ENCODE peak calls at places on chromosomes 11 and 22, in five cellular contexts. R is Panc1, O is transverse colon, X is GM23338, C is sigmoid colon. M is an unnamed sample. For H3K36me3, the result is how much of the 10 kb centered on the place peaks cover.

GRCh38 chr11:1436468-1437030 is 46.8 kb downstream of the BRSK2 start:
- DNase-seq in R (no peak), O (no peak), X (peak), C (no peak), M (no peak)

GRCh38 chr11:78216571-78217287 is 28.0 kb downstream of the USP35 start:
- DNase-seq in R (no peak), O (no peak), X (no peak), C (no peak), M (no peak)

GRCh38 chr22:17921871-17922821 is 102.2 kb downstream of the MICAL3 start:
- DNase-seq in R (no peak), O (peak), X (peak), C (no peak), M (peak)

GRCh38 chr11:85826096-85826855 is 15.3 kb upstream of the SYTL2 start:
- DNase-seq in R (no peak), O (peak), X (peak), C (no peak), M (no peak)

GRCh38 chr11:94851864-94852581 is 83.9 kb downstream of the AMOTL1 start:
- DNase-seq in R (no peak), O (no peak), X (no peak), C (no peak), M (peak)

GRCh38 chr22:33746501-33746928 is 173.8 kb downstream of the LARGE1 start:
- DNase-seq in R (no peak), O (no peak), X (no peak), C (no peak), M (no peak)

GRCh38 chr11:62458212-62459002 is 39.6 kb downstream of the SCGB1A1 start:
- DNase-seq in R (no peak), O (no peak), X (no peak), C (no peak), M (no peak)

GRCh38 chr11:77115181-77115611 is 12.6 kb downstream of the OMP start:
- DNase-seq in R (no peak), O (no peak), X (peak), C (no peak), M (no peak)

GRCh38 chr11:34234086-34234740 is 123.6 kb downstream of the ABTB2 start:
- DNase-seq in R (no peak), O (peak), X (peak), C (no peak), M (peak)

GRCh38 chr11:73295259-73295995 is 12.6 kb upstream of the ARHGEF17 start:
- DNase-seq in R (peak), O (peak), X (peak), C (no peak), M (peak)

GRCh38 chr11:31763296-31763695 is 47.8 kb downstream of the PAX6 start:
- DNase-seq in R (no peak), O (no peak), X (peak), C (no peak), M (no peak)

GRCh38 chr11:87076874-87077429 is 39.2 kb downstream of the TMEM135 start:
- DNase-seq in R (no peak), O (no peak), X (no peak), C (no peak), M (no peak)

GRCh38 chr11:125069008-125069407 is 5.9 kb downstream of the SLC37A2 start:
- DNase-seq in R (no peak), O (no peak), X (no peak), C (no peak), M (no peak)

GRCh38 chr11:45262900-45263299 is 23.2 kb downstream of the SYT13 start:
- DNase-seq in R (no peak), O (peak), X (no peak), C (no peak), M (no peak)

GRCh38 chr11:119797137-119797611 is 68.2 kb upstream of the NECTIN1 start:
- DNase-seq in R (no peak), O (no peak), X (peak), C (no peak), M (no peak)
- TF ChIP-seq POLR2AphosphoS5 in R (no peak), O (no peak), X (no peak), C (no peak), M (no peak)

DNA sequence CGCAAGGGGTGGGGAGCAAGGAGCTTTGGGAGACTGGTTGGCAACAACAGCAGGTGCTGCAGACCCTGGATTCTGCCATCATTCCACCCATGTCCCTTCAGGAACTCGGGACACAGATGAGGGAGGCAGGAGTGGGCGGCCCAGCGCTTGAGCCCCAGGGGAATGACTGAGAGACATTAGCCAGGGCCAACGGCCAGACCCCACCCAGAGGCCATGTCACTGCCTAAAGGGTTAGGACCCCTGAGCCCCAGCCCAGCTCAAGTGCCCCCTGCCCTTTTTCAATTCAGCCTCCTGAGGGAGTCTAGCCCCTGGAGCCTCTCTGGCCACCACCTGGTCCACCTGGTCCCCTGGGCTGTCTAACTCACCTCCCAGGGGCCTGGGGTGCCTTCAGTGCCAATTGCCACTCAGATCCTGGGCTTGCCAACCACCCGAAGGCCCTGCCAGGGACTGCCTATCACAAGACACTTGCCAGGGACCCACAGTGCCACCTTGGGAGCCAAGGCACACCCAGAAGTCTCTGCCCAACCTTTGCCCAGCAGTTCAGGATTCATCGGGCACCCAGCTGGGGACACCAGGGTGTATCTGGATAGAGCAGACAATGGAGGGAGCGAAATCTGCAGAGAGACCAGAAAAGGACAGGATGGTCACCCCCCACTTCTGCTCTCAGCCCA is 16.6 kb downstream of the MFNG start:
- DNase-seq in R (no peak), O (no peak), X (no peak), C (no peak), M (no peak)
- H3K36me3 ChIP-seq in R (under half), O (under half), X (under half), C (under half), M (under half)

GRCh38 chr11:98230678-98231077 is 790.1 kb upstream of the CNTN5 start:
- DNase-seq in R (no peak), O (no peak), X (no peak), C (no peak), M (no peak)
- H3K27ac ChIP-seq in R (no peak), O (no peak), X (no peak), C (no peak), M (no peak)

DNA sequence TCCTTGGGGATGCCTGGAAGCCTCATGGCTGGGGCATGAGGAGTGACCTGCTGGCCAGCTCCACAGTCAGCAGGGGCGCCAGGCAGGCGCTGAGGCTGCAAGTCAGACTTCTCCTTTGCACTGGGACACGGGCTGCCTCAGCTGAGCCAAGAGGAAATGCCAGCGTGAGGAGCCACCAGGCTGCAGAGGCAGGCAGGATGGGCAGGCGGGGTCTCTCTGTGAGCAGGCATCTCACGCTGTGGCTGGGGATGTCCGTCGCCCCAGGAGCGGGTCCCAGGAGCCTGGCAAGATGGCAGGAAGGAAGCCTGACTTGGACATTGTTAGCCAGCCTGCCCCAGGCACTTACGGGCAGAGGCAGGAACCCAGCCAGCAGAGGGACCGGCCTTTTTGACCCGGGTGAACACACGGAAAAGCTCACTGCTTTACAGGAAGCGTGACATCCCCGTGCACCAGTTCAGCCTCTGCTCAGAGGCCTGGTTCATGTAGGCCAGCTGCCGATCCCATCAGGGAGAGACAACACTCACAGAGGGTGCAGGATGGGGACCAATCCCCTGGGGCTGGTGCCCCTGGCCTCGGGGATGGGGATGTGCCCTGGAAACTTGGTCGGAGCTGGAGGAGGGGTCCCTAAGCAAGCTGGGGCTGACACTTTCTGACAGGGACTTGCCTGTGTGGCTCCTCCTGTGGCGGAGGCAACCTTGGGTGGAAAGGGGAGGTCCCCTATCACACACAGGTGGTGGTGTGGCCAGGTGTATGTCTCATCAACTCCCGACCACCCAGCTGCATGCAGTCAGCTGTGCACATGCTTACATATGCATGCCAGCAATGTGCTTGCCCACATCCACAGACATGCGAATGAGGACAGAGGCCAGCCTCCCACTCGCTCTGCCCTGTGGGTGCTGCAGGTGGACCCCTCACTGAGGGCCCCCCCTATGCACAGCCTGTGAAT is 10.0 kb downstream of the GNB1L start:
- DNase-seq in R (no peak), O (no peak), X (no peak), C (peak), M (peak)
- TF ChIP-seq POLR2AphosphoS5 in R (no peak), O (no peak), X (no peak), C (no peak), M (peak)

DNA sequence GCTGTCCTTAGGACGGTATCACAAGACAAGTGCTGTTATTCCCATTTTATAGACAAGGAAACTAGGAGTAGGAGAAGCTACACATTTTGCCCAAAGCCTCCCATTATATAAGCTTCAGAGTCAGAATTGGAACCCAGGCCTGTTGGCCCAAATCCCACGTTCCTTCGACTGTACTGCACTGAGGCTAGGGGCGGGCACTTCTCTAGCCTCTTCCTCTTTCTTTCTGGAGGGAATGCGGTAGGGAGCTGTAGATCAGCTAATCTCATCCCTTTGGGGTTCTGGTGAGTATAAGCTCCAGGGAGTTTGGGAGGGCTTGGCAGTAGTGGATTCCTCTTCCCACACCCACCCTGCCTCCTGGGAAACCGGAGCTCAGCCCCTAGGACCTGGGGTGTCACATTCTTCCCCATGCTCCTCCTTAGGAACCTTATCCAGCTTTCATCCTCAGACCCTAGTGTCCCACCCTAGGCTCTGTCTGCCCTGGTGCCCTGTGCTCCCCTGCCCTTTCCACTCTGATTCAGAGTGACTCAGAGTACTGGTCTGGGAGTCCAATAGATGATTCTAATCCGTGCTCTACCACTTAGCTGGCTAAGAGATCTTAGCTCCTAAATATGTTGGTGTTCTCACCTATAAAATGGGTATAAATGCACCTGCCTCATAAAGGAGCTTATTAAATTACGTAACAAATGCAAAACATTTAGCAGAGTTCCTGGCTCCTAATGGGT is 29.3 kb downstream of the PHLDB1 start:
- DNase-seq in R (no peak), O (no peak), X (no peak), C (no peak), M (no peak)
- H3K36me3 ChIP-seq in R (under half), O (under half), X (under half), C (under half), M (under half)

GRCh38 chr11:72014761-72015320 is 16.1 kb downstream of the IL18BP start:
- DNase-seq in R (no peak), O (no peak), X (no peak), C (no peak), M (no peak)

GRCh38 chr11:72015511-72016061 is 16.9 kb downstream of the IL18BP start:
- DNase-seq in R (no peak), O (no peak), X (peak), C (no peak), M (no peak)

GRCh38 chr11:72012091-72012630 is 13.5 kb downstream of the IL18BP start:
- DNase-seq in R (no peak), O (no peak), X (no peak), C (no peak), M (no peak)

GRCh38 chr11:72012897-72013721 is 14.4 kb downstream of the IL18BP start:
- DNase-seq in R (no peak), O (no peak), X (no peak), C (peak), M (peak)

DNA sequence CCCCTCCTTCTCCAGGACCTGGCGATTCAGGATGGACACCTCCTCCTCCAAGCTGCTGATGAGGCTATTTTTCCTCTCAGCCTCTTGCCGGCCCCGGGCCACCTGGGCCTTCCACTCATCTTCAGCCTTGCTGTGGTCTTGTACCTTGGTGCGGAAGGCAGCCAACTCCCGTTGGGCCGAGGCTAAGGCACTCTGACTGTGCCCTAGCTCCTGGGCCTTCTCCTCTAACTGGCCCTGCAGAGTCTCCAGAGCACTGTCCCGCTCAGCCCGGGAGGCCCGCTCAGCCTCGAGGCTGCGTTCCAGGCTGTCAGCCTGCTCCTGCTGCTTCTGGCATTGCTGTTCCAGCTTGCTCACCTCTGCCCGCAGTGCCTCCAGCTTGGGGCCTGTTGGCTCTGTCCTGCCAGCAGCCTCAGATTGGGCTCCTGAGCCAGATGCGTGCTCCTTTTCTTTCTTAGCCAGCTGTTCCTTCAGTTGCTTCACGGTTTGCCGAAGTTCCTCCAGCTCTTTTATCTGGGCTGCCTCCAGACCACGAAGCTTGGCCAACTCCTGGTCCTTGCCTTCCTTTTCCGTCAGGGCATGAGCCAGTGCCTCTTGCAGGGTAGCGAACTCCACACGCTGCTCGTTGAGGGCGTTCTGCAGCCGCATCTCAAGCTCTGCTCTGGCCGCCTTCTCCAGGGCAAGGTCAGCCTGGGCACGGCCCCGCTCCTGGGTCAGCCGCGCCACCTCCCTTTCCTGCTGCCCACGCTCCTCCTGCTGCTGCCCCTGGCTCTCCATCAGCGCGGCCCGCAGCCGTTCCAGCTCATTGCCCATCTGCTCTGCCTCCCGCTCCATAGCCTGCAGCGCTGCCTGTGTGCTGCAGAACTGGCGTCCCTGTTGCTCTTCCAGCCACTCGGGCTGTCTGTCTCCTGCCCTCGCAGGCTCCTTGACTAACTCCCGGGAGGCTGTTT is 15.3 kb downstream of the IL18BP start:
- DNase-seq in R (no peak), O (no peak), X (no peak), C (no peak), M (no peak)
- H3K27ac ChIP-seq in R (no peak), O (no peak), X (no peak), C (peak), M (peak)

GRCh38 chr11:118634435-118635236 is 27.2 kb downstream of the PHLDB1 start:
- DNase-seq in R (no peak), O (peak), X (peak), C (peak), M (peak)
- TF ChIP-seq POLR2AphosphoS5 in R (no peak), O (peak), X (peak), C (peak), M (peak)

GRCh38 chr11:65642014-65642671 is 4.2 kb downstream of the SIPA1 start:
- DNase-seq in R (no peak), O (no peak), X (peak), C (no peak), M (no peak)
- H3K36me3 ChIP-seq in R (under half), O (under half), X (under half), C (under half), M (under half)

M was measured in prostate gland.